ENCODE peak calls at places on chromosomes 3 and 15, in four cellular contexts. E, L, W and R are unnamed samples.

GRCh38 chr3:195774917-195775316 is 36.8 kb downstream of the MUC4 start:
- DNase-seq in E (peak), L (peak), W (peak), R (no peak)

GRCh38 chr15:74425634-74426033 is 8.1 kb downstream of the SEMA7A start:
- DNase-seq in E (no peak), L (peak), W (no peak), R (no peak)

GRCh38 chr3:31077021-31077601 is 182.7 kb upstream of the GADL1 start:
- DNase-seq in L (peak), W (peak), E (peak), R (peak)

GRCh38 chr15:78194568-78194925 is 39.8 kb downstream of the ACSBG1 start:
- DNase-seq in W (no peak), L (peak), E (no peak), R (no peak)

GRCh38 chr3:171306631-171307030 is 153.6 kb downstream of the TNIK start:
- DNase-seq in L (no peak), E (peak), W (peak), R (peak)

GRCh38 chr15:26082833-26083174 is 219.7 kb upstream of the ATP10A start:
- DNase-seq in L (no peak), W (no peak), E (peak), R (no peak)

GRCh38 chr3:195007794-195008193 is 263.2 kb downstream of the XXYLT1 start:
- DNase-seq in W (no peak), E (peak), L (no peak), R (no peak)

GRCh38 chr3:71684752-71685151 is 40.5 kb downstream of the EIF4E3 start:
- DNase-seq in E (peak), W (peak), L (no peak), R (peak)

GRCh38 chr3:170470063-170471006 is 51.7 kb downstream of the CLDN11 start:
- DNase-seq in E (no peak), L (no peak), W (peak), R (no peak)

DNA sequence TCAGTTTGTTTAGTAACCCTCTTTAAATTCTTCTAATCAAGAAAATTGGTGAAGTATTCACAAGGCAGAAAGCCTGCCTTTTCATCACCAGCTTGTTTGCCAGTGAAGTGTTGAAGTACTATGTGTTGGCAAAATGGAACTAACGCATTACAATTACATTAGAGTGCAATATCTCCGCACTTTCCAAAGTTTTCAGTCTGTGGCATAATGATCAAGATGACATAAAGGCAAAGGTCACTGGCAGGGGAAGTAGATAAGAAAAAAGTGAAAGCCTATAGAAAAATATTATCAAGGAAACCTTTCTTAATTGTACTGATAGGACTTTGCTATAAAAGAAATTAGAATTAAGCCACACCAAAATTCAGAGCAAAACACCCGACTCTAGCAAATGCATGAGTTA is 25.0 kb upstream of the TM4SF1 start:
- DNase-seq in L (no peak), E (no peak), W (no peak), R (no peak)
- H3K4me3 ChIP-seq in L (no peak), E (no peak), W (no peak), R (no peak)

GRCh38 chr3:196868297-196868661 is 559 bp downstream of the SENP5 start:
- DNase-seq in W (peak), L (peak), E (peak), R (no peak)
- H3K4me3 ChIP-seq in W (peak), L (peak), E (peak), R (peak)

DNA sequence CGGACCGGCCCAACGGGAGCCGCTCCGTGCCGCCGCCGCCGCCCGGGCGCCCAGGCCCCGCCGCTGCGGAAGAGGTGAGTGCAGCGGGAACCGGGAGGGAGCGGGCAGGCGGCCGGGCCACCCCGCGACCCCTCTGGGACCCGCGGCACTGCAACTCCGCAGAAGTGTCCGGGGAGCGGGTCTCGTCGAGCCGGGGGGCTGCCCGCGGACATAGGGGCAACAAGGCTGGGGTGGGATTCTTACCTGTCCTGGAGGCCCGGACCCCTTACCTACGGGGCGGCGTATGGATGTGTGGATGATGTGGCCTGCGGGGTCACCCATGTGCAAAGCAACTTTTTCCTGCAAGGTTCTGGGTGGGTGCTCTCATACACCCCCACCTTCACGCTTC is 361 bp downstream of the SEMA3F start:
- DNase-seq in W (no peak), E (no peak), L (peak), R (no peak)
- H3K4me3 ChIP-seq in W (peak), E (peak), L (peak), R (peak)

GRCh38 chr3:192957441-192957951 is 39.8 kb upstream of the MB21D2 start:
- DNase-seq in E (peak), W (peak), L (no peak), R (peak)
- H3K4me3 ChIP-seq in E (no peak), W (peak), L (no peak), R (peak)